ENCODE peak calls at places on chromosome 19, in nine cellular contexts. H, X, Y, G, T, J, S, O and V are unnamed samples.

GRCh38 chr19:49142866-49143335 is 12.3 kb downstream of the HRC start:
- DNase-seq in O (peak), H (peak), J (peak), S (peak), T (peak), X (peak), G (no peak), Y (no peak), V (peak)

GRCh38 chr19:41341669-41342490 is 11.8 kb downstream of the TGFB1 start:
- DNase-seq in X (no peak), H (no peak), G (no peak), Y (no peak), S (no peak), O (no peak), J (no peak), T (no peak), V (no peak)

GRCh38 chr19:46404039-46404883 is 9.1 kb downstream of the CCDC8 start:
- DNase-seq in H (peak), Y (no peak), J (peak), O (no peak), T (peak), G (no peak), S (no peak), X (peak), V (peak)

GRCh38 chr19:46828484-46828883 is 22.2 kb downstream of the AP2S1 start:
- DNase-seq in H (peak), S (no peak), Y (no peak), T (no peak), O (no peak), X (no peak), G (no peak), J (no peak), V (no peak)

GRCh38 chr19:29018542-29018941 is 194.4 kb downstream of the UQCRFS1 start:
- DNase-seq in X (no peak), J (no peak), Y (no peak), O (no peak), H (no peak), T (no peak), S (no peak), G (no peak), V (no peak)

GRCh38 chr19:7998081-7998480 is 7.4 kb downstream of the ELAVL1 start:
- DNase-seq in X (no peak), H (no peak), G (no peak), S (no peak), O (no peak), T (no peak), Y (no peak), J (no peak), V (no peak)

GRCh38 chr19:40400521-40400920 is 10.5 kb upstream of the HIPK4 start:
- DNase-seq in O (no peak), T (no peak), J (no peak), X (no peak), H (no peak), Y (no peak), G (no peak), S (no peak), V (no peak)

GRCh38 chr19:12669272-12670158 is 2.9 kb downstream of the WDR83 start:
- DNase-seq in T (peak), G (peak), S (peak), J (peak), O (peak), X (peak), H (peak), Y (peak), V (peak)

GRCh38 chr19:5691930-5692784 is 2.1 kb downstream of the RPL36 start:
- DNase-seq in O (no peak), X (no peak), G (no peak), J (no peak), S (no peak), T (no peak), H (peak), Y (no peak), V (no peak)

GRCh38 chr19:40613669-40614594 is 12.8 kb downstream of the LTBP4 start:
- DNase-seq in S (peak), G (peak), O (peak), T (peak), Y (peak), J (peak), H (peak), X (peak), V (peak)

GRCh38 chr19:45498411-45499195 is at the start of gene PPM1N:
- DNase-seq in T (peak), X (no peak), J (peak), G (peak), Y (no peak), O (peak), H (peak), S (peak), V (peak)

GRCh38 chr19:55250262-55251036 is 8.4 kb downstream of the PPP6R1 start:
- DNase-seq in O (no peak), G (no peak), H (no peak), J (no peak), T (no peak), Y (no peak), X (no peak), S (no peak), V (no peak)

GRCh38 chr19:31674503-31675186 is 325.4 kb upstream of the TSHZ3 start:
- DNase-seq in O (no peak), H (peak), S (no peak), J (no peak), T (no peak), Y (no peak), G (no peak), X (no peak), V (no peak)

GRCh38 chr19:35136977-35137702 is 1.5 kb upstream of the FXYD1 start:
- DNase-seq in H (no peak), X (no peak), O (no peak), Y (no peak), S (no peak), T (no peak), G (no peak), J (no peak), V (no peak)

GRCh38 chr19:56369886-56370676 is 23.3 kb downstream of the ZNF582 start:
- DNase-seq in X (no peak), S (no peak), T (no peak), H (no peak), J (no peak), O (no peak), Y (no peak), G (no peak), V (no peak)

GRCh38 chr19:32671883-32672282 is 3.1 kb downstream of the ANKRD27 start:
- DNase-seq in H (no peak), T (no peak), J (no peak), Y (no peak), G (no peak), S (no peak), X (no peak), O (no peak), V (no peak)

GRCh38 chr19:17532116-17532515 is 20.7 kb downstream of the PGLS start:
- DNase-seq in T (no peak), J (no peak), X (no peak), Y (no peak), S (no peak), H (no peak), O (no peak), G (no peak), V (no peak)

GRCh38 chr19:2235396-2236284 is 489 bp downstream of the PLEKHJ1 start:
- DNase-seq in J (no peak), O (no peak), G (peak), Y (no peak), H (no peak), X (no peak), T (no peak), S (no peak), V (peak)

GRCh38 chr19:32035611-32036010 is 309.8 kb upstream of the ZNF507 start:
- DNase-seq in X (no peak), S (no peak), Y (no peak), H (no peak), O (no peak), G (no peak), T (no peak), J (no peak), V (no peak)

GRCh38 chr19:13884726-13885591 is 8.0 kb downstream of the NANOS3 start:
- DNase-seq in J (no peak), S (no peak), Y (no peak), G (peak), O (no peak), T (no peak), X (no peak), H (no peak), V (peak)

GRCh38 chr19:51568456-51568855 is 2.6 kb upstream of the ZNF175 start:
- DNase-seq in G (no peak), S (no peak), J (no peak), T (no peak), Y (no peak), X (no peak), H (no peak), O (no peak), V (no peak)

GRCh38 chr19:53525922-53526321 is 12.0 kb upstream of the ZNF331 start:
- DNase-seq in J (no peak), S (no peak), O (no peak), H (no peak), T (no peak), Y (no peak), G (no peak), X (no peak), V (no peak)

GRCh38 chr19:32287811-32288227 is 57.6 kb upstream of the ZNF507 start:
- DNase-seq in G (no peak), O (no peak), H (peak), J (peak), Y (no peak), T (peak), S (no peak), X (peak), V (peak)